ENCODE peak calls at places on chromosomes 3 and 15, in eight cellular contexts. S is midbrain; V is mucosa of descending colon; K is activated CD4-positive, alpha-beta T cell treated with anti-CD3 and anti-CD28 coated beads, Interleukin-2, amount 50 U/mL, for 48 hours; B is aorta; C is NCI-H510A; M is neural crest cell; O is M059J. P is an unnamed sample.

GRCh38 chr3:111729087-111729846 is 129.8 kb upstream of the PHLDB2 start:
- DNase-seq in V (peak), C (no peak), S (no peak), K (no peak), O (peak), B (peak), M (no peak), P (peak)

GRCh38 chr3:169146112-169146665 is 517.3 kb downstream of the MECOM start:
- DNase-seq in B (peak), K (peak), V (peak), S (no peak), M (peak), C (peak), O (peak), P (peak)

GRCh38 chr3:166661621-166662020 is 718.5 kb downstream of the ZBBX start:
- DNase-seq in K (no peak), M (no peak), O (no peak), C (no peak), S (no peak), V (no peak), B (no peak), P (no peak)

GRCh38 chr3:101303089-101303731 is 17.2 kb downstream of the IMPG2 start:
- DNase-seq in K (no peak), C (no peak), B (no peak), O (peak), S (no peak), V (no peak), M (no peak), P (no peak)

GRCh38 chr3:168249539-168250414 is 154.1 kb upstream of the GOLIM4 start:
- DNase-seq in O (peak), M (peak), C (peak), K (peak), B (peak), S (peak), V (peak), P (peak)

GRCh38 chr3:125055165-125055912 is 458 bp downstream of the HEG1 start:
- DNase-seq in K (peak), M (no peak), O (no peak), C (no peak), B (peak), V (peak), S (no peak), P (no peak)

GRCh38 chr3:126208618-126209256 is 28.4 kb upstream of the ALDH1L1 start:
- DNase-seq in V (peak), K (no peak), B (peak), S (peak), M (no peak), O (peak), C (no peak), P (peak)

GRCh38 chr3:197550489-197550888 is 5.3 kb downstream of the BDH1 start:
- DNase-seq in C (no peak), V (no peak), B (no peak), O (no peak), M (no peak), S (no peak), K (no peak), P (no peak)

GRCh38 chr3:130576571-130577266 is 59.7 kb downstream of the COL6A6 start:
- DNase-seq in C (no peak), O (peak), S (no peak), M (no peak), V (no peak), K (no peak), B (no peak), P (no peak)

GRCh38 chr3:11154036-11154952 is at the start of gene HRH1:
- DNase-seq in S (no peak), C (no peak), M (no peak), K (peak), V (no peak), B (no peak), O (peak), P (peak)

GRCh38 chr3:42262525-42262924 is 3.5 kb downstream of the CCK start:
- DNase-seq in V (no peak), K (no peak), C (no peak), M (no peak), B (no peak), S (no peak), O (peak), P (no peak)

GRCh38 chr3:185988816-185989175 is 51.0 kb upstream of the TRA2B start:
- DNase-seq in V (no peak), S (no peak), O (no peak), M (no peak), B (no peak), K (no peak), C (no peak), P (no peak)

GRCh38 chr3:121624147-121624852 is 31.1 kb downstream of the FBXO40 start:
- DNase-seq in O (no peak), K (no peak), C (peak), M (no peak), S (no peak), V (no peak), B (no peak), P (no peak)

GRCh38 chr15:74040115-74040850 is 42.1 kb downstream of the GOLGA6A start:
- DNase-seq in S (no peak), O (peak), K (no peak), C (no peak), V (no peak), B (peak), M (no peak), P (no peak)

GRCh38 chr15:90191795-90192494 is 9.2 kb upstream of the SEMA4B start:
- DNase-seq in S (peak), K (peak), M (no peak), C (peak), V (peak), O (peak), B (peak), P (peak)

GRCh38 chr3:120821426-120821825 is 78.9 kb downstream of the GTF2E1 start:
- DNase-seq in B (no peak), O (no peak), V (no peak), K (no peak), M (no peak), S (no peak), C (no peak), P (no peak)

GRCh38 chr3:14803981-14804834 is 14.6 kb upstream of the FGD5 start:
- DNase-seq in M (no peak), K (no peak), C (no peak), O (no peak), B (no peak), V (no peak), S (no peak), P (peak)

GRCh38 chr3:193033381-193033780 is 115.7 kb upstream of the MB21D2 start:
- DNase-seq in B (no peak), O (no peak), K (no peak), M (no peak), V (no peak), C (no peak), S (no peak), P (no peak)

GRCh38 chr15:77019476-77020331 is 24.8 kb downstream of the PSTPIP1 start:
- DNase-seq in O (peak), V (peak), C (no peak), K (peak), M (no peak), B (no peak), S (no peak), P (no peak)

GRCh38 chr3:9870978-9871377 is 9.1 kb downstream of the CIDEC start:
- DNase-seq in M (no peak), V (no peak), C (no peak), O (peak), B (no peak), S (no peak), K (no peak), P (no peak)

P was measured in cardiac septum.